ENCODE peak calls at places on chromosomes 5 and 9, in four cellular contexts. One of them, this sample, is unnamed.

GRCh38 chr5:143084452-143084851 is 314.3 kb downstream of the ARHGAP26 start:
- DNase-seq in sigmoid colon: no peak
- DNase-seq in spleen: no peak
- DNase-seq in esophagus muscularis mucosa: peak; percentile 57
- DNase-seq in this sample: no peak

GRCh38 chr5:134436523-134437339 is 25.1 kb upstream of the CDKN2AIPNL start:
- DNase-seq in sigmoid colon: peak; percentile 82
- DNase-seq in spleen: peak; percentile 90
- DNase-seq in esophagus muscularis mucosa: no peak
- DNase-seq in this sample: peak; percentile 47

GRCh38 chr9:136977223-136978072 is at the start of gene PTGDS:
- DNase-seq in sigmoid colon: no peak
- DNase-seq in spleen: no peak
- DNase-seq in esophagus muscularis mucosa: no peak
- DNase-seq in this sample: no peak

GRCh38 chr5:62115009-62115408 is 191.0 kb upstream of the KIF2A start:
- DNase-seq in sigmoid colon: no peak
- DNase-seq in spleen: no peak
- DNase-seq in esophagus muscularis mucosa: no peak
- DNase-seq in this sample: no peak

GRCh38 chr5:143638654-143639053 is 173.3 kb upstream of the HMHB1 start:
- DNase-seq in sigmoid colon: no peak
- DNase-seq in spleen: no peak
- DNase-seq in esophagus muscularis mucosa: no peak
- DNase-seq in this sample: no peak

GRCh38 chr5:865771-866170 is 15.0 kb upstream of the ZDHHC11 start:
- DNase-seq in sigmoid colon: no peak
- DNase-seq in spleen: no peak
- DNase-seq in esophagus muscularis mucosa: no peak
- DNase-seq in this sample: no peak

GRCh38 chr9:4084440-4084818 is 215.4 kb downstream of the GLIS3 start:
- DNase-seq in sigmoid colon: peak; percentile 76
- DNase-seq in spleen: no peak
- DNase-seq in esophagus muscularis mucosa: no peak
- DNase-seq in this sample: no peak

GRCh38 chr5:150637245-150638052 is 3.0 kb upstream of the SYNPO start:
- DNase-seq in sigmoid colon: no peak
- DNase-seq in spleen: no peak
- DNase-seq in esophagus muscularis mucosa: no peak
- DNase-seq in this sample: no peak

GRCh38 chr9:24590432-24590831 is 44.7 kb upstream of the IZUMO3 start:
- DNase-seq in sigmoid colon: no peak
- DNase-seq in spleen: no peak
- DNase-seq in esophagus muscularis mucosa: no peak
- DNase-seq in this sample: no peak

GRCh38 chr9:24594234-24594850 is 48.6 kb upstream of the IZUMO3 start:
- DNase-seq in sigmoid colon: no peak
- DNase-seq in spleen: no peak
- DNase-seq in esophagus muscularis mucosa: no peak
- DNase-seq in this sample: no peak
- TF ChIP-seq POLR2A in sigmoid colon: no peak
- TF ChIP-seq POLR2A in spleen: no peak
- TF ChIP-seq POLR2A in esophagus muscularis mucosa: no peak
- TF ChIP-seq POLR2A in this sample: no peak

DNA sequence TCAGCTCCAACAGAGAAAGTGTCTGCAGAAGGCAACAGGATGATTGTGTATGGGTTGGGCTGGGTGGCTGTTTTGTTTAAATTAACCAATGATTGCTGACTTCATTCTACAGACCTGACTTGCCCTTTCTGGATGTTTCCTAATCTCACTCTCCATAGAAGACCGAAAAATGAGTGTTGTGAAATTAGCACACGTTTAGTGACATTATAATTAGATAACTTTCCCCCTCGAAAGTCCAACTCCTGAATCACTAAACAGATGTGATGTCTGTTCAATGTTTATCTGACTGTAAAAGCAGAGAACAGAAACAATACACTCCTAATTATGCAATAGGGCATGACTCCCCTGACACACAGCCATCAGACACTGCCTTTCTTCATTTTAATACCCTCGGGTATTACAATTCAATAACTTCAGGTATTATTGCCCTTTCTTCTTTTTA is 123.4 kb upstream of the TNPO1 start:
- DNase-seq in sigmoid colon: no peak
- DNase-seq in spleen: no peak
- DNase-seq in esophagus muscularis mucosa: no peak
- DNase-seq in this sample: no peak
- TF ChIP-seq POLR2AphosphoS5 in sigmoid colon: peak; percentile 83
- TF ChIP-seq POLR2AphosphoS5 in spleen: no peak
- TF ChIP-seq POLR2AphosphoS5 in esophagus muscularis mucosa: no peak
- TF ChIP-seq POLR2AphosphoS5 in this sample: no peak

DNA sequence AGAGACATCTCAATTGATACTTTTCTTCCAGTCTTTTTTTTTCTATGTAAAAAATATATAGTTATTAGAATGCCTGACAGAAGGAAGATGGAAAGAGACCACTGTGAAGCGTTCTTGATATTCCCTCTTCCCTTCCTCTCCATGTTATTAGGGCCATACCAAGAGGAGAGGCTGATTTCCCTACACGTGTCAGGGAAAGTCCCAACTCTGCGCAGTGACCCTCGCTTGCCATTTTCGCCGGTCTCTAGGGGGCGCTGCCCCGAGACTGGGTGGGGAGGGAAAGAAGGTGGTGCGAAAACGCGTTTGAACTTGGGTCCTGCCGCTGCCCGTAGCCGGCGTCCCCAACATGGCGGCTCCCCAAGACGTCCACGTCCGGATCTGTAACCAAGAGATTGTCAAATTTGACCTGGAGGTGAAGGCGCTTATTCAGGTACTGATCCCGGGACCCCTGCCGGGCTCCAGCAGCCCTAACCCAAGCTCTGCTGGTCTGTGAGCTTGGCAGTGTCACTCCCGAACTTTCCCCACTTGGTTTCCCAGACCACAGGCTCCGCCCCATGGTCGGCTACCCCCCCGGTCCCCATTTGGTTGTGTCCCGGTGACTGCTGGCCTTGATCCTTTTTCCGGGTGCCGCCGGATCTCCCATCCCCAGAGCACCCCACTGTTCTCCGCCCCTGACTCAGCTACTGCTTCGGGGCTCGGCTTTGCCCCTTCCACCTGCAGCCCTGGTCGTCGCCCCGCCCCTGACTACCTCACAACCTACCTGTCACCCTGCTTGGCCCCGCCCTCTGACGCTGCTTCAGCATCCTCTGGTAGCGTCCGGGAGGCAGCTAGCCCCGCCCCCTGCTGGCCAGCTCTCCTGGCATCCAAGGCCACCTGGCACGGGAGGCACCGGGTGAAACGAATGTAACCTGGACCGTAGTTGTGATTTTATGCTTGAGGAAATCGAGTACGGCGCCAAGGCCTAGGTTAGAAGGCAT is at the start of gene BNIP1:
- DNase-seq in sigmoid colon: peak; percentile 95
- DNase-seq in spleen: peak; percentile 99
- DNase-seq in esophagus muscularis mucosa: peak; percentile 98
- DNase-seq in this sample: peak; percentile 90
- TF ChIP-seq POLR2A in sigmoid colon: peak; percentile 33
- TF ChIP-seq POLR2A in spleen: no peak
- TF ChIP-seq POLR2A in esophagus muscularis mucosa: no peak
- TF ChIP-seq POLR2A in this sample: peak; percentile 77

GRCh38 chr5:175542232-175542965 is 64.0 kb downstream of the SFXN1 start:
- DNase-seq in sigmoid colon: no peak
- DNase-seq in spleen: no peak
- DNase-seq in esophagus muscularis mucosa: no peak
- DNase-seq in this sample: no peak
- TF ChIP-seq POLR2AphosphoS5 in sigmoid colon: no peak
- TF ChIP-seq POLR2AphosphoS5 in spleen: no peak
- TF ChIP-seq POLR2AphosphoS5 in esophagus muscularis mucosa: no peak
- TF ChIP-seq POLR2AphosphoS5 in this sample: no peak

GRCh38 chr9:131278421-131279111 is 2.3 kb upstream of the FAM78A start:
- DNase-seq in sigmoid colon: no peak
- DNase-seq in spleen: peak; percentile 86
- DNase-seq in esophagus muscularis mucosa: no peak
- DNase-seq in this sample: no peak
- TF ChIP-seq POLR2A in sigmoid colon: no peak
- TF ChIP-seq POLR2A in spleen: no peak
- TF ChIP-seq POLR2A in esophagus muscularis mucosa: no peak
- TF ChIP-seq POLR2A in this sample: no peak

DNA sequence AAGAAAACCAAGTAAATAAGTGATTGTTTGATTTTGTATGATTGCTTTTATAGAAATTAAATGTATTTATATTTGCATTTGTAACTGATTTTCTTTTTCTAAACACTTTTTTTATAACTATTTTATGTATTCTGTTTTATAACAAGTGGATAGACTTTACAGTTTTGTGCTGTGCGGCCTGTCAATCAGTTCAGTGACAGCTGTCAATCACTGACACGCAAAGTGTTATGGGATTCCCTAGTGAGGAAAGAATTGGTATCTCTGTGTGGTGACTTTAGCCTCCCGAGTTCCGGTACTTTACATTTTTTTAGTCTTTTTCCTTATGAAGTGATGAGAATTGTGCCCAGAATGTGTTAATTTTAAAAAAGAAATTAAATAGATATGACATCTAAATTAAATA is 16.3 kb downstream of the GPR151 start:
- DNase-seq in sigmoid colon: no peak
- DNase-seq in spleen: no peak
- DNase-seq in esophagus muscularis mucosa: no peak
- DNase-seq in this sample: no peak
- TF ChIP-seq POLR2AphosphoS5 in sigmoid colon: no peak
- TF ChIP-seq POLR2AphosphoS5 in spleen: no peak
- TF ChIP-seq POLR2AphosphoS5 in esophagus muscularis mucosa: no peak
- TF ChIP-seq POLR2AphosphoS5 in this sample: no peak